ENCODE peak calls at places on chromosomes 2 and 18, in five cellular contexts. D is fibroblast of lung; S is stimulated activated CD4-positive, alpha-beta T cell treated with anti-CD3 and anti-CD28 coated beads, Interleukin-2, amount 100 ng/mL, for 24 hours; R is SK-MEL-5; U is epithelial cell of esophagus. O is an unnamed sample.

GRCh38 chr2:141946016-141946415 is 184.8 kb downstream of the LRP1B start:
- DNase-seq in D (peak), S (no peak), R (no peak), U (no peak), O (no peak)

GRCh38 chr2:117785740-117786139 is 28.8 kb upstream of the DDX18 start:
- DNase-seq in D (peak), S (peak), R (peak), U (peak), O (peak)

GRCh38 chr18:74234326-74235171 is 57.2 kb downstream of the CYB5A start:
- DNase-seq in D (peak), S (no peak), R (peak), U (peak), O (peak)

GRCh38 chr2:88471083-88471942 is 18.8 kb upstream of the FOXI3 start:
- DNase-seq in D (no peak), S (no peak), R (no peak), U (no peak), O (no peak)

GRCh38 chr18:57759650-57760049 is 43.5 kb downstream of the ATP8B1 start:
- DNase-seq in D (peak), S (no peak), R (no peak), U (peak), O (no peak)

GRCh38 chr2:172239944-172240590 is 137.4 kb upstream of the DLX2 start:
- DNase-seq in D (peak), S (no peak), R (no peak), U (peak), O (peak)

GRCh38 chr2:186562209-186562578 is 27.7 kb upstream of the ITGAV start:
- DNase-seq in D (no peak), S (no peak), R (no peak), U (no peak), O (no peak)

GRCh38 chr2:96271995-96272394 is 6.0 kb downstream of the CIAO1 start:
- DNase-seq in D (no peak), S (no peak), R (peak), U (no peak), O (no peak)

GRCh38 chr2:127631184-127631996 is 14.6 kb upstream of the GPR17 start:
- DNase-seq in D (no peak), S (no peak), R (no peak), U (no peak), O (no peak)

GRCh38 chr2:44680983-44681481 is 260.5 kb upstream of the SIX3 start:
- DNase-seq in D (no peak), S (no peak), R (no peak), U (no peak), O (no peak)

GRCh38 chr2:191333911-191334357 is 88.7 kb downstream of the MYO1B start:
- DNase-seq in D (peak), S (no peak), R (no peak), U (no peak), O (peak)

GRCh38 chr2:122927217-122927616 is 1097.9 kb upstream of the CNTNAP5 start:
- DNase-seq in D (no peak), S (no peak), R (no peak), U (no peak), O (no peak)

GRCh38 chr18:13610517-13610916 is 115.8 kb downstream of the FAM210A start:
- DNase-seq in D (no peak), S (no peak), R (no peak), U (no peak), O (no peak)

GRCh38 chr2:219713110-219713509 is 85.7 kb downstream of the SLC4A3 start:
- DNase-seq in D (peak), S (no peak), R (peak), U (peak), O (peak)

GRCh38 chr2:201900362-201900761 is 94.0 kb downstream of the CDK15 start:
- DNase-seq in D (peak), S (no peak), R (no peak), U (no peak), O (peak)

GRCh38 chr18:12420831-12421421 is 13.2 kb downstream of the PRELID3A start:
- DNase-seq in D (no peak), S (no peak), R (no peak), U (no peak), O (no peak)

GRCh38 chr2:105272176-105272575 is 30.6 kb downstream of the GPR45 start:
- DNase-seq in D (no peak), S (no peak), R (peak), U (no peak), O (no peak)

GRCh38 chr2:222255090-222255489 is 43.7 kb downstream of the PAX3 start:
- DNase-seq in D (no peak), S (no peak), R (peak), U (no peak), O (no peak)

GRCh38 chr2:171049691-171050090 is 111.0 kb downstream of the TLK1 start:
- DNase-seq in D (no peak), S (no peak), R (no peak), U (no peak), O (no peak)

GRCh38 chr2:12819098-12819465 is 102.3 kb downstream of the TRIB2 start:
- DNase-seq in D (peak), S (no peak), R (peak), U (peak), O (peak)

GRCh38 chr2:54770211-54770610 is 46.7 kb downstream of the EML6 start:
- DNase-seq in D (no peak), S (no peak), R (no peak), U (no peak), O (no peak)

GRCh38 chr2:96946625-96947024 is 39.8 kb downstream of the FAM178B start:
- DNase-seq in D (no peak), S (no peak), R (no peak), U (no peak), O (no peak)

O was measured in bronchial epithelial cell.